ENCODE peak calls at places on chromosomes 16 and 17, in four cellular contexts. One of them, this sample, is unnamed.

GRCh38 chr17:80817861-80818260 is 173.8 kb upstream of the CHMP6 start:
- DNase-seq in osteocyte: no peak
- DNase-seq in AG04449: no peak
- DNase-seq in PC-3: peak; percentile 61
- DNase-seq in this sample: no peak

GRCh38 chr16:64983226-64983625 is 138.6 kb downstream of the CDH11 start:
- DNase-seq in osteocyte: no peak
- DNase-seq in AG04449: no peak
- DNase-seq in PC-3: no peak
- DNase-seq in this sample: no peak

GRCh38 chr17:77503293-77503655 is 362.5 kb downstream of the SEC14L1 start:
- DNase-seq in osteocyte: no peak
- DNase-seq in AG04449: no peak
- DNase-seq in PC-3: no peak
- DNase-seq in this sample: no peak

GRCh38 chr16:78570409-78571141 is 471.1 kb downstream of the WWOX start:
- DNase-seq in osteocyte: no peak
- DNase-seq in AG04449: no peak
- DNase-seq in PC-3: no peak
- DNase-seq in this sample: no peak

GRCh38 chr17:42682400-42683384 is at the start of gene CNTNAP1:
- DNase-seq in osteocyte: peak; percentile 90
- DNase-seq in AG04449: no peak
- DNase-seq in PC-3: peak; percentile 47
- DNase-seq in this sample: no peak

GRCh38 chr16:10665166-10665565 is 29.6 kb downstream of the TEKT5 start:
- DNase-seq in osteocyte: no peak
- DNase-seq in AG04449: no peak
- DNase-seq in PC-3: no peak
- DNase-seq in this sample: no peak

GRCh38 chr17:20010099-20010863 is 1.1 kb downstream of the SPECC1 start:
- DNase-seq in osteocyte: peak; percentile 71
- DNase-seq in AG04449: peak; percentile 21
- DNase-seq in PC-3: peak; percentile 90
- DNase-seq in this sample: peak; percentile 19

GRCh38 chr17:78822552-78822951 is 18.1 kb downstream of the USP36 start:
- DNase-seq in osteocyte: no peak
- DNase-seq in AG04449: peak; percentile 94
- DNase-seq in PC-3: no peak
- DNase-seq in this sample: peak; percentile 67

GRCh38 chr16:83501481-83501880 is 306.3 kb upstream of the HSBP1 start:
- DNase-seq in osteocyte: no peak
- DNase-seq in AG04449: no peak
- DNase-seq in PC-3: no peak
- DNase-seq in this sample: no peak

GRCh38 chr17:76543482-76544122 is 3.8 kb downstream of the PRCD start:
- DNase-seq in osteocyte: no peak
- DNase-seq in AG04449: no peak
- DNase-seq in PC-3: no peak
- DNase-seq in this sample: no peak

GRCh38 chr16:59432934-59433333 is 698.8 kb upstream of the GOT2 start:
- DNase-seq in osteocyte: no peak
- DNase-seq in AG04449: no peak
- DNase-seq in PC-3: no peak
- DNase-seq in this sample: no peak

GRCh38 chr17:43570518-43570928 is 24.4 kb upstream of the ETV4 start:
- DNase-seq in osteocyte: no peak
- DNase-seq in AG04449: no peak
- DNase-seq in PC-3: peak; percentile 91
- DNase-seq in this sample: no peak

GRCh38 chr17:57995076-57995956 is 7.3 kb upstream of the VEZF1 start:
- DNase-seq in osteocyte: no peak
- DNase-seq in AG04449: no peak
- DNase-seq in PC-3: peak; percentile 87
- DNase-seq in this sample: no peak

GRCh38 chr17:41600318-41600717 is 12.2 kb downstream of the KRT16 start:
- DNase-seq in osteocyte: no peak
- DNase-seq in AG04449: no peak
- DNase-seq in PC-3: no peak
- DNase-seq in this sample: no peak

GRCh38 chr17:14161419-14161818 is 75.2 kb downstream of the CDRT15 start:
- DNase-seq in osteocyte: no peak
- DNase-seq in AG04449: no peak
- DNase-seq in PC-3: no peak
- DNase-seq in this sample: no peak

GRCh38 chr16:66670691-66671090 is 25.9 kb downstream of the CMTM4 start:
- DNase-seq in osteocyte: no peak
- DNase-seq in AG04449: no peak
- DNase-seq in PC-3: no peak
- DNase-seq in this sample: no peak

GRCh38 chr17:55215711-55216110 is 49.0 kb upstream of the HLF start:
- DNase-seq in osteocyte: no peak
- DNase-seq in AG04449: no peak
- DNase-seq in PC-3: no peak
- DNase-seq in this sample: no peak

GRCh38 chr16:85635545-85636140 is 22.5 kb downstream of the GSE1 start:
- DNase-seq in osteocyte: no peak
- DNase-seq in AG04449: no peak
- DNase-seq in PC-3: no peak
- DNase-seq in this sample: no peak

GRCh38 chr16:86823895-86824671 is 245.7 kb downstream of the FOXL1 start:
- DNase-seq in osteocyte: no peak
- DNase-seq in AG04449: peak; percentile 65
- DNase-seq in PC-3: peak; percentile 80
- DNase-seq in this sample: no peak

GRCh38 chr17:63249256-63250006 is 196.7 kb downstream of the CYB561 start:
- DNase-seq in osteocyte: no peak
- DNase-seq in AG04449: no peak
- DNase-seq in PC-3: no peak
- DNase-seq in this sample: no peak

GRCh38 chr16:10647264-10647720 is 47.4 kb downstream of the TEKT5 start:
- DNase-seq in osteocyte: no peak
- DNase-seq in AG04449: no peak
- DNase-seq in PC-3: no peak
- DNase-seq in this sample: no peak

GRCh38 chr16:20073203-20074088 is at the start of gene GPR139:
- DNase-seq in osteocyte: no peak
- DNase-seq in AG04449: no peak
- DNase-seq in PC-3: no peak
- DNase-seq in this sample: no peak

GRCh38 chr16:3838600-3839401 is 41.7 kb downstream of the CREBBP start:
- DNase-seq in osteocyte: no peak
- DNase-seq in AG04449: no peak
- DNase-seq in PC-3: no peak
- DNase-seq in this sample: no peak

GRCh38 chr16:10126686-10127085 is 55.5 kb downstream of the GRIN2A start:
- DNase-seq in osteocyte: no peak
- DNase-seq in AG04449: no peak
- DNase-seq in PC-3: peak; percentile 76
- DNase-seq in this sample: no peak

GRCh38 chr16:25014500-25015147 is 545 bp downstream of the ARHGAP17 start:
- DNase-seq in osteocyte: no peak
- DNase-seq in AG04449: no peak
- DNase-seq in PC-3: peak; percentile 39
- DNase-seq in this sample: no peak

GRCh38 chr16:64132686-64133085 is 989.2 kb downstream of the CDH11 start:
- DNase-seq in osteocyte: no peak
- DNase-seq in AG04449: no peak
- DNase-seq in PC-3: no peak
- DNase-seq in this sample: no peak

GRCh38 chr17:32877164-32877764 is 340 bp upstream of the MYO1D start:
- DNase-seq in osteocyte: peak; percentile 97
- DNase-seq in AG04449: no peak
- DNase-seq in PC-3: peak; percentile 86
- DNase-seq in this sample: peak; percentile 71
- TF ChIP-seq CTCF in osteocyte: peak; percentile 86
- TF ChIP-seq CTCF in AG04449: peak; percentile 79
- TF ChIP-seq CTCF in PC-3: peak; percentile 57
- TF ChIP-seq CTCF in this sample: peak; percentile 66

DNA sequence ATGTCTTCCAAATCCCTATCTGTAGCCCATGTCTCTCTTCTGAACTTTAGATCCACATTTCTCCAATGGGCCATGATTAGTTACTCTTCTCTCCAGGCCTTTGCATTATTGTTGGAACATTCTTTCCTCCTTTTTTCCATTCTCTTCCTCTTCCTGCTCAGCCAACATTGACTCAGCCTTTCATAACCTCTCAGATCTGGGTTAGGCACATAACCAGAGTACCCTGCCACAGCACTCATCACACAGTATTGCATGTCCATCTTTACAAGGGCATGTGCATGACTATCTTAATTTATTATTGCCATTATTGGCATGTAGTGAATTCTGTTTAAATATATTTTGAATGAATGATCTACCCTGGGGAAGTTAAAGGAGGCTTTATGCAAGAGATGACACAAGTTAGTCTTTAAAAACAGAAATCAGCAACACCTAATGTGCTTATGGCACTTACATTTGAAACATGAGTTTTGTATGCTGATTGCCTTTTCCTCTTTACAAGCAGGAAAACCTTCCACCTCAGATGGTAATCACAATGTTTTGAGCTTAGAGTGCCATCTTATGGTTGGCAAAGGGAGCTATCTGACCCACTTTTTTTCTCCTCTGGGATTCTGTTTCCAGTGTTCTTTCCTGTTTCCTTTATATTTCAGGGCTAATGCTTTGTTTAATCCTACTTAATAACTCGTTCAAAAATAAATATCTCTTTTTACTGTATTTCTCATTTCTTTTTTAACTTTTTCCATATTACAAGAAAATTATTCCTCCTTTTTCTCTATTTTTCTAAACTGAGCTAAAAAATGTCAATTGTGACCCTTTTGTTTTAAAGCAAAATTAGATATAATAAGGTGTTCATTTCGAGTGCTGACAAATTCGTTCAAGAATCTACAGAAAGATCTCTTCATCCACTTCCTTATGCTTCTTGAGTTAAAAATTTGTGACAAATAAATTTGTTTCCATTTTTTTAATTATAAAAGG is 151.0 kb upstream of the RBL2 start:
- DNase-seq in osteocyte: no peak
- DNase-seq in AG04449: no peak
- DNase-seq in PC-3: peak; percentile 66
- DNase-seq in this sample: no peak
- TF ChIP-seq CTCF in osteocyte: peak; percentile 71
- TF ChIP-seq CTCF in AG04449: peak; percentile 27
- TF ChIP-seq CTCF in PC-3: peak; percentile 74
- TF ChIP-seq CTCF in this sample: peak; percentile 67

DNA sequence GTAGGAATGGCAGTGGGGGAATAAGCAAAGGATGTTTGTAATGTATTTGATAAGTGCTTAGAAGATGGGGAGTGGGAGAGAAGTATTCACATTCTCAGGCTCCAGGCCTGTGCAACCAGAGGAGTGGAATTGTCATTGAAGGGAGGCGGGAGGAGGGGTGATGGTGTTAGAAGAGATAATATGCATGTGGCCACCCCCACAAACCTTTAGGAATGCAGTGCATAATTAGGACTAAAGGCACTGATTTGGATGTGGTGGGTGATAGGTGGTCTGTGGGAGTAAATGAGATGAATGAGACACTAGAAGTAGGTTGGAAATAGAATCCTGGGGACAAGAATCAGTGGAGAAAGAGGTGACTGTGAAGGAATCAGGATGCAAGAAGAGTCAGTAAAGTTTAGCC is 27.1 kb downstream of the UTP18 start:
- DNase-seq in osteocyte: no peak
- DNase-seq in AG04449: no peak
- DNase-seq in PC-3: no peak
- DNase-seq in this sample: no peak
- TF ChIP-seq CTCF in osteocyte: no peak
- TF ChIP-seq CTCF in AG04449: no peak
- TF ChIP-seq CTCF in PC-3: no peak
- TF ChIP-seq CTCF in this sample: no peak

GRCh38 chr16:5016967-5017677 is 16.6 kb downstream of the NAGPA start:
- DNase-seq in osteocyte: no peak
- DNase-seq in AG04449: no peak
- DNase-seq in PC-3: no peak
- DNase-seq in this sample: no peak
- TF ChIP-seq CTCF in osteocyte: no peak
- TF ChIP-seq CTCF in AG04449: no peak
- TF ChIP-seq CTCF in PC-3: no peak
- TF ChIP-seq CTCF in this sample: no peak